ENCODE peak calls at places on chromosomes 13 and 19, in seven cellular contexts. F is substantia nigra, G is T-cell, E is T-helper 9 cell, B is ureter, O is keratinocyte, T is neural crest cell. I is an unnamed sample.

GRCh38 chr19:16614941-16615340 is 13.1 kb downstream of the MED26 start:
- DNase-seq in F (no peak), B (no peak), G (no peak), E (no peak), T (no peak), O (no peak), I (no peak)

GRCh38 chr13:42926555-42926954 is 65.5 kb downstream of the EPSTI1 start:
- DNase-seq in E (no peak), B (no peak), T (no peak), G (no peak), F (no peak), O (no peak), I (no peak)

GRCh38 chr13:114099191-114099590 is 33.2 kb downstream of the RASA3 start:
- DNase-seq in E (no peak), F (no peak), B (peak; percentile 86), T (no peak), O (no peak), G (no peak), I (peak; percentile 3)

GRCh38 chr13:27500806-27501534 is 50.6 kb upstream of the MTIF3 start:
- DNase-seq in G (no peak), O (no peak), E (no peak), F (no peak), T (no peak), B (no peak), I (no peak)

GRCh38 chr19:40269216-40269940 is 15.8 kb downstream of the AKT2 start:
- DNase-seq in F (no peak), O (no peak), B (no peak), E (no peak), T (no peak), G (no peak), I (no peak)

GRCh38 chr13:81551036-81551435 is 1210.1 kb upstream of the SPRY2 start:
- DNase-seq in E (no peak), B (no peak), G (no peak), O (no peak), T (no peak), F (no peak), I (no peak)

GRCh38 chr19:38638461-38638860 is 9.0 kb upstream of the ACTN4 start:
- DNase-seq in G (no peak), F (no peak), O (no peak), E (no peak), B (no peak), T (no peak), I (no peak)

GRCh38 chr13:45238945-45239795 is 38.3 kb upstream of the KCTD4 start:
- DNase-seq in F (no peak), E (no peak), G (no peak), T (no peak), B (no peak), O (no peak), I (no peak)

GRCh38 chr13:109900320-109900719 is 113.9 kb upstream of the IRS2 start:
- DNase-seq in T (no peak), G (no peak), E (no peak), O (no peak), B (no peak), F (no peak), I (no peak)

GRCh38 chr19:34172661-34173144 is 399 bp downstream of the LSM14A start:
- DNase-seq in B (peak; percentile 50), O (no peak), T (peak; percentile 16), G (no peak), F (no peak), E (peak; percentile 6), I (no peak)

GRCh38 chr19:1767464-1767933 is 14.2 kb downstream of the ONECUT3 start:
- DNase-seq in G (peak; percentile 53), E (peak; percentile 61), F (no peak), B (no peak), O (no peak), T (peak; percentile 78), I (peak; percentile 42)

I was measured in NCI-H524.